ENCODE peak calls at places on chromosome 15, in seven cellular contexts. I is heart left ventricle, P is transverse colon, K is A549, J is body of pancreas, S is Peyer's patch, V is SK-N-SH. R is an unnamed sample.

GRCh38 chr15:88738796-88739195 is 64.4 kb upstream of the ACAN start:
- DNase-seq in I (no peak), P (no peak), K (no peak), J (no peak), S (no peak), V (no peak), R (no peak)

GRCh38 chr15:58433597-58434333 is 2.0 kb downstream of the LIPC start:
- DNase-seq in I (no peak), P (no peak), K (no peak), J (no peak), S (no peak), V (no peak), R (no peak)

GRCh38 chr15:68349173-68349572 is 71.6 kb downstream of the FEM1B start:
- DNase-seq in I (no peak), P (no peak), K (no peak), J (no peak), S (no peak), V (no peak), R (no peak)

GRCh38 chr15:38613085-38613484 is 48.5 kb upstream of the RASGRP1 start:
- DNase-seq in I (no peak), P (no peak), K (no peak), J (no peak), S (no peak), V (no peak), R (no peak)

GRCh38 chr15:58934521-58934920 is 1.0 kb upstream of the SLTM start:
- DNase-seq in I (no peak), P (no peak), K (no peak), J (no peak), S (no peak), V (no peak), R (no peak)

GRCh38 chr15:98513428-98513991 is 134.8 kb upstream of the IGF1R start:
- DNase-seq in I (no peak), P (no peak), K (no peak), J (no peak), S (no peak), V (no peak), R (no peak)

GRCh38 chr15:71735013-71735757 is 75.2 kb upstream of the NR2E3 start:
- DNase-seq in I (no peak), P (no peak), K (no peak), J (no peak), S (no peak), V (no peak), R (no peak)

GRCh38 chr15:82393671-82394070 is 35.9 kb upstream of the GOLGA6L9 start:
- DNase-seq in I (no peak), P (no peak), K (no peak), J (no peak), S (no peak), V (no peak), R (no peak)

GRCh38 chr15:57235865-57236264 is 140.4 kb upstream of the CGNL1 start:
- DNase-seq in I (no peak), P (no peak), K (no peak), J (no peak), S (no peak), V (peak; percentile 47), R (no peak)

GRCh38 chr15:48868549-48868948 is 9.4 kb upstream of the EID1 start:
- DNase-seq in I (no peak), P (no peak), K (no peak), J (no peak), S (no peak), V (no peak), R (no peak)

GRCh38 chr15:28953573-28954195 is 67.9 kb downstream of the APBA2 start:
- DNase-seq in I (no peak), P (no peak), K (no peak), J (no peak), S (no peak), V (no peak), R (no peak)

GRCh38 chr15:44084728-44085127 is 110.3 kb downstream of the FRMD5 start:
- DNase-seq in I (no peak), P (no peak), K (no peak), J (no peak), S (no peak), V (no peak), R (no peak)
- H3K27ac ChIP-seq in I (no peak overlapping the region), P (no peak overlapping the region), K (no peak overlapping the region), J (no peak overlapping the region), S (no peak overlapping the region), V (peak overlapping the region; percentile 86), R (no peak overlapping the region)

GRCh38 chr15:67070150-67070549 is 4.7 kb downstream of the SMAD3 start:
- DNase-seq in I (no peak), P (no peak), K (no peak), J (no peak), S (no peak), V (no peak), R (no peak)

GRCh38 chr15:67067161-67067853 is 1.9 kb downstream of the SMAD3 start:
- DNase-seq in I (no peak), P (no peak), K (no peak), J (peak; percentile 46), S (peak; percentile 58), V (no peak), R (no peak)

GRCh38 chr15:67067930-67068542 is 2.6 kb downstream of the SMAD3 start:
- DNase-seq in I (no peak), P (no peak), K (no peak), J (no peak), S (no peak), V (no peak), R (no peak)

GRCh38 chr15:67070892-67071664 is 5.7 kb downstream of the SMAD3 start:
- DNase-seq in I (no peak), P (no peak), K (no peak), J (no peak), S (no peak), V (no peak), R (no peak)

GRCh38 chr15:67068724-67069400 is 3.5 kb downstream of the SMAD3 start:
- DNase-seq in I (no peak), P (no peak), K (no peak), J (no peak), S (no peak), V (no peak), R (no peak)
- H3K27ac ChIP-seq in I (peak overlapping the region; percentile 93), P (peak overlapping the region; percentile 96), K (peak overlapping the region; percentile 89), J (peak overlapping the region; percentile 20), S (peak overlapping the region; percentile 95), V (peak overlapping the region; percentile 1), R (peak overlapping the region; percentile 31)

DNA sequence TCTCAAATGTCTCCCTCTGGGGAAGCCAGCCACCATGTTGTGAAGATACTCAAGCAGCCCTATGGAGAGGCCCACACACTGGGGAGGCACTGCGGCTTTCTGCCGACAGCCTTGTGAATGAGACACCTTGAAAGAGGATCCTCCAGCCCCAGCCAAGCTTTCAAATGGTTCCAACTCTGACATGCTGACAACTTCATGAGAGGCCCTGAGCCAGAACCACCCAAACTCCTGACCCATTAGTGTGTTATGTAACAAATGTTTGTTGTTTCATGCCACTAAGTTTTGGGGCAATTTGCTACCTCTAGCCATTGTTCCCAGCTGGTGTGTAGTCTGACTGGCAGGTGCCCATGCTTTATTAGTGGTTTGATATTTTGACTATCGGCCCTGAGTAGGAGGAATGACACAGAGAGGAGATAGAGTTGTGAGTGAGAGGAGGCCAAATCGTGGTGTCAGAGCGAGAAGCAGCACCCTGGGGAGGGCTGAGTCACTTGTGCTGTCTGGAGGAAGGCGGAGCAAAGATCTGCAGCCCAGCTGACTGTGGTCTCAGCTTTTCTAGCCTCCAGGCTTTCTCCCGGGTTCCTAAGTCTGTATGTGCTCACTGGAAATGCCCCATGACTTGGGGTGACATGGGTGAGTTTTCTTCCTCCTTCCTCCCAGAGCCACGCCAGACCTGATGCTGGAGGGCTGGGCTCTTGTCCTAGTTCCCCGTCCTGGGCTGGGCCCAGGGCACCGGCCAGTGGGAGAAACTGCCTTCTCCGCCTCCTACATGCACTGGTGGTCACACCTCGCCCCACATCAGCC is 56.8 kb upstream of the BLM start:
- DNase-seq in I (peak; percentile 81), P (peak; percentile 54), K (peak; percentile 64), J (peak; percentile 38), S (no peak), V (no peak), R (peak; percentile 61)
- H3K27ac ChIP-seq in I (peak overlapping the region; percentile 43), P (peak overlapping the region; percentile 49), K (no peak overlapping the region), J (no peak overlapping the region), S (peak overlapping the region; percentile 63), V (peak overlapping the region; percentile 45), R (no peak overlapping the region)

GRCh38 chr15:90870354-90871096 is 2.1 kb downstream of the FURIN start:
- DNase-seq in I (no peak), P (no peak), K (no peak), J (no peak), S (no peak), V (no peak), R (no peak)
- H3K27ac ChIP-seq in I (peak overlapping the region; percentile 97), P (peak overlapping the region; percentile 96), K (peak overlapping the region; percentile 85), J (peak overlapping the region; percentile 83), S (peak overlapping the region; percentile 91), V (peak overlapping the region; percentile 81), R (no peak overlapping the region)

DNA sequence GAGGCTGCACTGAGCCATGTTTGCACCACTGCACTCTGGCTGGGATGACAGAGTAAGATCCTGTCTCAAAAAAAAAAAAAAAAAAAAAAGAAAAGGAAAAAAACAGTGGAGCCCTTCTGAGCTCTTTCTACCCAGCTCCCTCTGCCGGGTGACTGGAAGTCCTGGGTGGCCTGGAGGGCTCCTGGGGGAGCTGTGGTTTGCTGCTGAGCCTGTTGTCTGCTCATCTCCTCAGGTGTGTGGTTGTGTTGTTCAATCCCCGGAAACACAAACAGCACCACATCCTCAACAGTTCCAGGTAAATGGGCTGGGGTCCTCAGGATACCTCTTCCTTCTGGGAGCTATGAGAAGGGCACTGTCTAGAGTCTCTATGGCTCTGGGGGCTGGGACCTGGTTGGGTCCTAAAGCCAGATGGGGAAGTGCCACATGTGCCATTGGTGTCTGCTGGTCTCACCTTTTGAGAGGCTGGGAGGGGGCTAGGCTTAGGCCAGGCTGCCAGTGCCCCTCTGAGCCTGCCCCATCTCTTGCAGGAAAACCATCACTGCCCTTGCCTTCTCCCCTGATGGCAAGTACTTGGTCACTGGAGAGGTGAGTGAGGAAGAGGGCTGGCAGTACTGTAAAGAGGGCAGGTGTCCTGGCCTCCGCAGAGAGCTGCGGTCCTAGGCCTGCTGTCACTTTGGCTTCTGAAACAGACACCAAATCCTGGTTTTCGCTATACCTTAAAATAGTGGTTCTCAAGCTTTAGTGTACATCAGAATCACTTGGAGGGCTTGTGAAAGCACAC is 17.1 kb upstream of the JMJD7 start:
- DNase-seq in I (no peak), P (no peak), K (no peak), J (no peak), S (no peak), V (no peak), R (no peak)
- H3K27ac ChIP-seq in I (no peak overlapping the region), P (no peak overlapping the region), K (no peak overlapping the region), J (no peak overlapping the region), S (no peak overlapping the region), V (no peak overlapping the region), R (no peak overlapping the region)

R was measured in CD4-positive, alpha-beta T cell.